ENCODE peak calls at places on chromosomes 12 and 14, in six cellular contexts. E, Y, M, J, C and R are unnamed samples.

GRCh38 chr12:117889098-117889497 is 79.7 kb downstream of the KSR2 start:
- DNase-seq in E (no peak), Y (no peak), M (no peak), J (no peak), C (no peak), R (no peak)

GRCh38 chr14:52553002-52553670 is 500 bp downstream of the GPR137C start:
- DNase-seq in E (no peak), Y (no peak), M (peak), J (peak), C (peak), R (no peak)

GRCh38 chr12:120905856-120906384 is 1.8 kb upstream of the SPPL3 start:
- DNase-seq in E (no peak), Y (no peak), M (no peak), J (no peak), C (no peak), R (no peak)

GRCh38 chr12:9741726-9742125 is 8.8 kb upstream of the CLECL1 start:
- DNase-seq in E (no peak), Y (no peak), M (no peak), J (no peak), C (no peak), R (no peak)

GRCh38 chr12:130049666-130050065 is 112.6 kb upstream of the FZD10 start:
- DNase-seq in E (no peak), Y (no peak), M (peak), J (peak), C (no peak), R (no peak)

GRCh38 chr12:100404769-100405407 is 48.0 kb downstream of the SLC17A8 start:
- DNase-seq in E (peak), Y (peak), M (peak), J (peak), C (peak), R (peak)

GRCh38 chr12:91326043-91327027 is 143.7 kb upstream of the DCN start:
- DNase-seq in E (peak), Y (no peak), M (peak), J (peak), C (peak), R (peak)

GRCh38 chr12:46406352-46407027 is 33.9 kb upstream of the SLC38A2 start:
- DNase-seq in E (no peak), Y (no peak), M (no peak), J (no peak), C (no peak), R (no peak)

GRCh38 chr12:92971869-92972524 is 42.9 kb upstream of the EEA1 start:
- DNase-seq in E (no peak), Y (no peak), M (no peak), J (peak), C (peak), R (peak)

GRCh38 chr12:4720637-4720995 is 416 bp downstream of the GALNT8 start:
- DNase-seq in E (no peak), Y (peak), M (peak), J (no peak), C (no peak), R (no peak)

GRCh38 chr12:77947326-77947725 is 116.6 kb downstream of the NAV3 start:
- DNase-seq in E (no peak), Y (no peak), M (no peak), J (peak), C (peak), R (peak)

GRCh38 chr12:88665051-88665450 is 84.8 kb upstream of the KITLG start:
- DNase-seq in E (no peak), Y (no peak), M (no peak), J (no peak), C (peak), R (peak)

GRCh38 chr12:3197131-3197818 is 120.1 kb downstream of the TSPAN9 start:
- DNase-seq in E (no peak), Y (no peak), M (no peak), J (peak), C (no peak), R (no peak)

GRCh38 chr12:50400104-50400637 is 514 bp upstream of the LARP4 start:
- DNase-seq in E (no peak), Y (no peak), M (no peak), J (no peak), C (no peak), R (no peak)

GRCh38 chr14:38774162-38774561 is 328.9 kb downstream of the SEC23A start:
- DNase-seq in E (no peak), Y (no peak), M (no peak), J (no peak), C (no peak), R (no peak)

GRCh38 chr12:107349008-107349747 is 255.8 kb upstream of the CRY1 start:
- DNase-seq in E (no peak), Y (no peak), M (no peak), J (peak), C (peak), R (peak)

GRCh38 chr14:101665478-101666078 is 95.9 kb upstream of the PPP2R5C start:
- DNase-seq in E (peak), Y (no peak), M (peak), J (peak), C (peak), R (peak)

GRCh38 chr14:86450075-86450474 is 920.1 kb downstream of the FLRT2 start:
- DNase-seq in E (no peak), Y (no peak), M (no peak), J (no peak), C (no peak), R (peak)

GRCh38 chr14:102893452-102893851 is 29.0 kb upstream of the AMN start:
- DNase-seq in E (no peak), Y (no peak), M (no peak), J (no peak), C (peak), R (peak)

GRCh38 chr14:68544150-68544892 is 248.5 kb downstream of the ZFP36L1 start:
- DNase-seq in E (no peak), Y (no peak), M (no peak), J (peak), C (peak), R (peak)

GRCh38 chr14:37116933-37117844 is 55.2 kb downstream of the SLC25A21 start:
- DNase-seq in E (no peak), Y (no peak), M (no peak), J (peak), C (peak), R (peak)

GRCh38 chr14:64611358-64612020 is 61.7 kb downstream of the PPP1R36 start:
- DNase-seq in E (no peak), Y (no peak), M (no peak), J (no peak), C (peak), R (peak)

GRCh38 chr14:31057035-31057434 is 30.9 kb upstream of the STRN3 start:
- DNase-seq in E (no peak), Y (no peak), M (no peak), J (no peak), C (no peak), R (no peak)

GRCh38 chr14:31059152-31059924 is 33.2 kb upstream of the STRN3 start:
- DNase-seq in E (no peak), Y (no peak), M (no peak), J (peak), C (peak), R (peak)

GRCh38 chr14:31060253-31060875 is 34.2 kb upstream of the STRN3 start:
- DNase-seq in E (peak), Y (no peak), M (no peak), J (peak), C (no peak), R (no peak)

GRCh38 chr14:31057701-31058364 is 31.7 kb upstream of the STRN3 start:
- DNase-seq in E (no peak), Y (no peak), M (no peak), J (no peak), C (no peak), R (no peak)
- H2BK5ac ChIP-seq in E (no peak), Y (peak), M (no peak), J (no peak), C (no peak), R (no peak)

GRCh38 chr12:58414398-58414871 is 473.1 kb downstream of the ATP23 start:
- DNase-seq in E (no peak), Y (no peak), M (no peak), J (no peak), C (peak), R (peak)

GRCh38 chr12:58413794-58414193 is 472.4 kb downstream of the ATP23 start:
- DNase-seq in E (no peak), Y (no peak), M (no peak), J (peak), C (peak), R (peak)

GRCh38 chr12:58412466-58412865 is 471.1 kb downstream of the ATP23 start:
- DNase-seq in E (no peak), Y (no peak), M (no peak), J (peak), C (peak), R (no peak)

GRCh38 chr12:58416211-58416610 is 474.8 kb downstream of the ATP23 start:
- DNase-seq in E (no peak), Y (no peak), M (no peak), J (no peak), C (peak), R (peak)

GRCh38 chr12:58415716-58416115 is 474.3 kb downstream of the ATP23 start:
- DNase-seq in E (peak), Y (no peak), M (no peak), J (no peak), C (no peak), R (no peak)
- H3K14ac ChIP-seq in E (no peak), Y (no peak), M (no peak), J (no peak), C (no peak), R (peak)

DNA sequence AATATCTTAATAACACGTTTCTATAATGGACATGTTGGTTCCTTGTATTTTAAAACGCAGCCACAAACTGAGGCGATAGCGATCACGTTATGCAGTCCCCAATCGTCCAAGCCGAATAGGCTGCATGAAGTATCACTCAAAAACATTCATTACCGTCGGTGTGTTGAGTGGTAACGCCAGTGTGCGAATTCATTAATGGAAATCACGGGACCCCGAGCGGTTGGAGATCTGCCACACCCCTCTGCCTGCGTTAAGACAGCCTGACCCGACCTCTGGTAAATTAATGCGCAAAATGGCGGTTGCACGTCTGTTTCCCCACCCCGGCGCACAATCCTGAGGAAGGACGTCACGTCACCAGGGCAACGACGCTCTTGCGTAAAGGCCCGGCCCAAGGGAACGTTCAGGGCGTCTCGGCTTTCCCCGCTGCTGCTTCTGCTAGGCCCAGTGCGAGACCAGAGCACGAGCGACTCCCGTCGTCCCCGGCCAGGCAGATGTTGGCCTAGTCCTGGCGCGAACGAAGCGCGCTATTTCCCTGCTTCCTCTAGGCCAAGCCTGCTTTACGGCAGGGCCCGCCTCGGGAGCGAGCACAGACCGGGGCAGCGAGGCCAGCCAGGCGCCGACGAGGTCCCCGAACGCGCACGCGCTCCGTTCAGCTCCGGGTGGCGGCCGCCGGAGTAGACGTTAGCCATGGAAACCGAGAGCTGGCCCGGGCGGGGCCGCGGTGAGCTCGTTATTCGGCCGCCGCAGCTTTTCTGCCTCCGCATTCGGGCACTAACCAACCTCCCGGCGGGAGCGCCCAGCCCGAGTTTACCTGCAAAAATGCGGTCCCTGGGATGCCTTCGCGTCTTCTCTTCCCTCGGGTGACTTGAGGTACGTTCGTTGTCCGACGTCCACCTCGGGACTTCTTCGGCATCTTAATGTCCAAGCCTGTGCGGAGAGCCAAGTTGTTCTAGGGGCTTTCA is at the start of gene PCNX4:
- DNase-seq in E (peak), Y (peak), M (peak), J (peak), C (peak), R (peak)
- H2BK5ac ChIP-seq in E (peak), Y (peak), M (peak), J (peak), C (peak), R (peak)

GRCh38 chr14:84282618-84283017 is 1247.3 kb upstream of the FLRT2 start:
- DNase-seq in E (no peak), Y (no peak), M (no peak), J (no peak), C (no peak), R (no peak)
- H3K14ac ChIP-seq in E (no peak), Y (no peak), M (no peak), J (no peak), C (no peak), R (no peak)

GRCh38 chr12:102408487-102409297 is 71.7 kb downstream of the IGF1 start:
- DNase-seq in E (no peak), Y (no peak), M (no peak), J (no peak), C (no peak), R (no peak)

GRCh38 chr12:102407776-102408486 is 72.4 kb downstream of the IGF1 start:
- DNase-seq in E (no peak), Y (no peak), M (no peak), J (no peak), C (no peak), R (peak)

GRCh38 chr12:102401087-102401486 is 79.3 kb downstream of the IGF1 start:
- DNase-seq in E (no peak), Y (no peak), M (no peak), J (peak), C (no peak), R (no peak)

DNA sequence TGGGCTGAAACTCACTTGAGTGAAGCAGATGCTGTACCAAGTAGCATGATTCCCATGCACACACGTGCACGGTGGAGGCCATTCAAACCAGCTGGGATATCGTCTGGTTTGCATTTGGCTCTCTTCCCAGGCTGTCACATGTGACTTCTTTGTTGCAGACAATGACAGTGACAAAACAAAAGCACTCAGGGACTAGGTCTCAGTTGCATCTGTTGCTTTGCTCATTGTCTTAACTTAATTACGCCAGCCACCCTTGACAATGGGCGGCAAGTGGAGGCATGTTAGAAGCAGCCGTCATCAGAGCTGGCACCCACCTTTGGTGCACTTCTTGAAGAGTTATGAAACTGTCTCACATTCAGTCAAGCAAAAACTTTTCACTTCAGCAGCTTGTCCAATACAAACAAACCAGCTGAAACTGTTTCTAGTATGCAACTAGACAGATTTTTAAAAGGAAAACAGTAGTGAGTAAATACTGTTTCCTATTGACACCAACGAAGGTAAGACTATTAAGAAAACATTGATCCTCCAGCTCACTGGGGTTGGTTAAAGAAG is 74.3 kb downstream of the IGF1 start:
- DNase-seq in E (peak), Y (no peak), M (no peak), J (no peak), C (no peak), R (peak)
- H2BK5ac ChIP-seq in E (no peak), Y (no peak), M (no peak), J (no peak), C (no peak), R (no peak)

DNA sequence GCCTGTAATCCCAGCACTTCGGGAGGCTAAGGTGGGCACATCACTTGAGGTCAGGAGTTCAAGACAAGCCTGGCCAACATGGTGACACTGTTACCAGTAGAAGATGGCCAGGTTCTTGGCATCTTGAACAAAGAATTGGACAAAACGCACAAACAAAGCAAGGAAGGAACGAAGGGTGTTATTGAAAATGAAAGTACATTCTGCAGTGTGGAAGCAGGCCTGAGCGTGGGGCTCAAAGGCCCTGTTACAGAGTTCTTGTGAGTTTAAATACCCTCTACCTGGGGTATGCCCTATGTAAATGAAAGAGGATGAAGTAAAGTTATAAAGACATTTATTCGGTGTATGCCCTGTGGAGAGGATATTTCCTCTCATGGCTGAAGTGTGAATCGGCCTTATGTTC is 20.8 kb upstream of the CDK17 start:
- DNase-seq in E (no peak), Y (no peak), M (no peak), J (no peak), C (no peak), R (no peak)
- H3K14ac ChIP-seq in E (no peak), Y (no peak), M (no peak), J (no peak), C (no peak), R (peak)

GRCh38 chr14:24095196-24096068 is 1.3 kb downstream of the PCK2 start:
- DNase-seq in E (no peak), Y (no peak), M (peak), J (no peak), C (peak), R (peak)
- H2BK5ac ChIP-seq in E (peak), Y (peak), M (no peak), J (no peak), C (no peak), R (peak)

GRCh38 chr14:75214558-75214957 is 38.1 kb upstream of the TMED10 start:
- DNase-seq in E (no peak), Y (no peak), M (no peak), J (no peak), C (no peak), R (no peak)
- H3K14ac ChIP-seq in E (no peak), Y (no peak), M (no peak), J (no peak), C (no peak), R (no peak)

GRCh38 chr12:57086951-57087688 is 1.8 kb upstream of the NAB2 start:
- DNase-seq in E (peak), Y (no peak), M (peak), J (peak), C (peak), R (peak)
- H2BK5ac ChIP-seq in E (peak), Y (peak), M (no peak), J (peak), C (peak), R (peak)